ENCODE peak calls at places on chromosomes 7 and 10, in seven cellular contexts. L, T, I, A, Z, X and V are unnamed samples.

GRCh38 chr7:92244803-92245486 is 769 bp downstream of the KRIT1 start:
- DNase-seq in Z (peak), L (no peak), X (peak), A (no peak), T (no peak), I (no peak), V (no peak)

GRCh38 chr10:125043824-125044658 is 102.1 kb downstream of the ZRANB1 start:
- DNase-seq in A (no peak), X (peak), I (no peak), Z (no peak), T (no peak), L (no peak), V (no peak)

GRCh38 chr7:120941856-120942255 is 8.7 kb upstream of the ING3 start:
- DNase-seq in A (no peak), Z (no peak), L (no peak), X (no peak), I (no peak), T (no peak), V (no peak)

GRCh38 chr7:131212114-131212513 is 115.6 kb upstream of the MKLN1 start:
- DNase-seq in Z (no peak), A (no peak), T (no peak), I (no peak), L (peak), X (peak), V (no peak)

GRCh38 chr7:30984359-30985107 is 20.8 kb downstream of the GHRHR start:
- DNase-seq in Z (no peak), A (no peak), I (no peak), T (no peak), X (no peak), L (no peak), V (peak)

GRCh38 chr7:30366606-30367005 is 82.2 kb downstream of the ZNRF2 start:
- DNase-seq in I (no peak), Z (no peak), L (no peak), X (no peak), T (no peak), A (no peak), V (no peak)

GRCh38 chr10:101120884-101121660 is 10.0 kb upstream of the TLX1 start:
- DNase-seq in L (no peak), A (no peak), I (no peak), Z (peak), T (peak), X (peak), V (no peak)

GRCh38 chr7:151590801-151591771 is 71.4 kb upstream of the RHEB start:
- DNase-seq in X (no peak), I (no peak), A (no peak), L (no peak), Z (no peak), T (no peak), V (no peak)

GRCh38 chr7:148708026-148708685 is 9.5 kb downstream of the CUL1 start:
- DNase-seq in X (peak), I (no peak), L (no peak), A (no peak), Z (peak), T (no peak), V (no peak)

GRCh38 chr10:114839901-114840300 is 18.3 kb downstream of the FHIP2A start:
- DNase-seq in L (no peak), I (no peak), T (no peak), X (no peak), A (no peak), Z (no peak), V (no peak)

GRCh38 chr7:107209565-107209964 is 40.8 kb downstream of the HBP1 start:
- DNase-seq in X (peak), L (no peak), I (no peak), A (no peak), T (no peak), Z (no peak), V (no peak)

GRCh38 chr10:132306951-132307751 is 599 bp downstream of the STK32C start:
- DNase-seq in X (no peak), Z (no peak), T (peak), A (peak), I (peak), L (no peak), V (no peak)

GRCh38 chr7:125059861-125060456 is 130.3 kb upstream of the POT1 start:
- DNase-seq in L (no peak), T (no peak), A (no peak), I (no peak), Z (peak), X (peak), V (no peak)

GRCh38 chr7:25720427-25720826 is 431.6 kb upstream of the NFE2L3 start:
- DNase-seq in Z (no peak), A (no peak), T (no peak), I (no peak), L (peak), X (no peak), V (no peak)

GRCh38 chr10:110212119-110213006 is 5.0 kb downstream of the MXI1 start:
- DNase-seq in A (no peak), T (peak), L (no peak), X (no peak), Z (peak), I (peak), V (no peak)

GRCh38 chr10:43890124-43890523 is 241.4 kb upstream of the ZNF32 start:
- DNase-seq in L (peak), A (no peak), I (no peak), Z (no peak), X (peak), T (no peak), V (peak)

GRCh38 chr10:99913831-99914235 is 95.9 kb downstream of the DNMBP start:
- DNase-seq in A (no peak), T (peak), X (no peak), Z (no peak), I (no peak), L (no peak), V (no peak)

GRCh38 chr10:123501148-123501547 is 165.0 kb upstream of the GPR26 start:
- DNase-seq in L (no peak), A (no peak), X (no peak), I (no peak), T (no peak), Z (no peak), V (no peak)

GRCh38 chr7:99359465-99360154 is 14.9 kb upstream of the ARPC1B start:
- DNase-seq in X (no peak), Z (no peak), I (no peak), L (no peak), T (no peak), A (no peak), V (no peak)

GRCh38 chr10:12419279-12419847 is 70.0 kb downstream of the CAMK1D start:
- DNase-seq in T (peak), X (peak), L (peak), A (peak), I (no peak), Z (no peak), V (peak)

GRCh38 chr7:78497730-78498129 is 699.2 kb downstream of the PHTF2 start:
- DNase-seq in L (no peak), T (no peak), A (no peak), X (no peak), I (no peak), Z (peak), V (no peak)

GRCh38 chr7:128005759-128006159 is 25.5 kb downstream of the LRRC4 start:
- DNase-seq in L (no peak), X (no peak), A (no peak), Z (no peak), T (no peak), I (no peak), V (no peak)
- H3K4me3 ChIP-seq in L (no peak), X (no peak), A (no peak), Z (no peak), T (no peak), I (no peak), V (no peak)

GRCh38 chr7:93799750-93800357 is 90.7 kb downstream of the TFPI2 start:
- DNase-seq in A (no peak), I (no peak), T (no peak), L (no peak), X (peak), Z (peak), V (no peak)
- TF ChIP-seq CTCF in A (peak), I (peak), T (no peak), L (peak), X (peak), Z (peak), V (peak)

GRCh38 chr10:79133386-79133785 is 64.6 kb downstream of the ZMIZ1 start:
- DNase-seq in T (no peak), Z (no peak), I (no peak), A (no peak), L (no peak), X (no peak), V (no peak)
- H3K4me3 ChIP-seq in T (no peak), Z (no peak), I (no peak), A (no peak), L (no peak), X (no peak), V (no peak)

DNA sequence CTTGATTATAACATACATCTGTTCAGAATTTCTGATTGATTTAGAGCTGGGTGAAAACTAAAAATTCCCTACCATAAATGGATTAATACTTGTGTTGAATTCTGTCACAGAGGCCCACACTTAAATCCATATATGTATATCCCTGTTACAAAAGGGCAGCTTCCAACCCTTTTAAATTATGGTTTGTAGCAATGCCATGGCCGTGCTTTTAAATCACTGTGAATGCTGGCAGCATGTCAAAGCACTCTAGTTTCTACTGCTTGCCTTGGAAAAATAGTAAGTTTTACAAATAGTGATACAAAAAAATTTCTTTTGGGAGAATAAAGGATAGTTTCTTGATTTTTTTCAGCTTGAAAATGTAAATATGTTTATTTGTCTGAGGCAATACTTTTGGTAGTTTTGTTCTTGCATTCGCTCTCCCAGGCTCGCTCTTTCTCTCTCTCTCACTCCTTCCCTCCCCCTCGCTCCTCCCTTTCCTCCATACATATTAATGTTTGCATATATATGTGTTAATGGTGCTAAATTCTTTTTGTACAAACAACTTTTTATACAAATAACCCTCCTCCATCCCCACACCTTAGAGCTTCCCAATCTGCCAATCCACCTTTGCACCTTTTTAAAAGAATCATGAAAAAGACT is 29.8 kb downstream of the TES start:
- DNase-seq in Z (no peak), T (no peak), X (no peak), L (no peak), A (no peak), I (no peak), V (no peak)
- TF ChIP-seq CTCF in Z (no peak), T (no peak), X (no peak), L (no peak), A (no peak), I (no peak), V (no peak)

GRCh38 chr7:96861-97260 is 95.5 kb upstream of the FAM20C start:
- DNase-seq in Z (no peak), A (no peak), X (no peak), L (no peak), T (no peak), I (no peak), V (no peak)

GRCh38 chr7:97442-97841 is 94.9 kb upstream of the FAM20C start:
- DNase-seq in X (no peak), I (no peak), Z (no peak), A (no peak), L (no peak), T (no peak), V (no peak)

GRCh38 chr7:95863-96260 is 96.5 kb upstream of the FAM20C start:
- DNase-seq in I (no peak), L (no peak), T (no peak), A (no peak), Z (no peak), X (no peak), V (no peak)

GRCh38 chr7:94251-94801 is 98.0 kb upstream of the FAM20C start:
- DNase-seq in L (no peak), Z (no peak), A (no peak), I (no peak), X (no peak), T (no peak), V (no peak)

GRCh38 chr7:95180-95862 is 97.0 kb upstream of the FAM20C start:
- DNase-seq in T (no peak), Z (no peak), A (no peak), X (no peak), L (no peak), I (no peak), V (no peak)
- H3K4me3 ChIP-seq in T (no peak), Z (no peak), A (no peak), X (no peak), L (no peak), I (no peak), V (no peak)

DNA sequence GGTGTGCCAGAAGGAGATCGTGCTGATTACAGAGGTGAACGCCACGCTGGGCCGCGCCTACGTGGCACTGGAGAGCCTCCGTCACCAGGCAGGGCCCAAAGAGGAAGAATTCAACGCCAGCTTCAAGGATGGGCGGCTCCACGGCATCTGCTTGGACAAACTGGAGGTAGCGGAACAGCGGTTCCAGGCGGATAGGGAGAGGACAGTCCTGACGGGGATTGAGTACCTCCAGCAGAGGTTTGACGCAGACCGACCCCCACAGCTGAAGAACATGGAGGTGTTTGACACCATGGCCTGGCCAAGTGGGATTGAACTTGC is 12.1 kb upstream of the ATP6V0E2 start:
- DNase-seq in T (no peak), L (no peak), I (no peak), X (no peak), Z (no peak), A (no peak), V (no peak)
- TF ChIP-seq CTCF in T (no peak), L (no peak), I (no peak), X (no peak), Z (no peak), A (no peak), V (no peak)